ENCODE peak calls at places on chromosomes 3 and 15, in five cellular contexts. One of them, this sample, is unnamed.
A peak's percentile ranks its signal among the peaks of the same experiment; 100 is the strongest.

GRCh38 chr3:170307998-170308398 is 49.5 kb upstream of the SKIL start:
- DNase-seq in mucosa of descending colon: no peak
- DNase-seq in foreskin fibroblast: peak; percentile 50
- DNase-seq in astrocyte: peak; percentile 66
- DNase-seq in IMR-90: peak; percentile 79
- DNase-seq in this sample: no peak

GRCh38 chr15:38996111-38996541 is 431.5 kb upstream of the RASGRP1 start:
- DNase-seq in foreskin fibroblast: peak; percentile 90
- DNase-seq in IMR-90: peak; percentile 90
- DNase-seq in astrocyte: peak; percentile 98
- DNase-seq in mucosa of descending colon: no peak
- DNase-seq in this sample: no peak

GRCh38 chr3:31029756-31030155 is 135.3 kb upstream of the GADL1 start:
- DNase-seq in foreskin fibroblast: no peak
- DNase-seq in IMR-90: no peak
- DNase-seq in mucosa of descending colon: no peak
- DNase-seq in astrocyte: no peak
- DNase-seq in this sample: no peak

GRCh38 chr15:40111888-40112287 is 3.2 kb upstream of the BMF start:
- DNase-seq in mucosa of descending colon: no peak
- DNase-seq in astrocyte: no peak
- DNase-seq in foreskin fibroblast: no peak
- DNase-seq in IMR-90: no peak
- DNase-seq in this sample: no peak

GRCh38 chr15:78640840-78641733 is at the start of gene CHRNB4:
- DNase-seq in foreskin fibroblast: peak; percentile 24
- DNase-seq in astrocyte: peak; percentile 18
- DNase-seq in mucosa of descending colon: peak; percentile 68
- DNase-seq in IMR-90: no peak
- DNase-seq in this sample: peak; percentile 48

GRCh38 chr3:15271785-15272381 is 60.5 kb downstream of the SH3BP5 start:
- DNase-seq in foreskin fibroblast: no peak
- DNase-seq in mucosa of descending colon: peak; percentile 59
- DNase-seq in IMR-90: no peak
- DNase-seq in astrocyte: no peak
- DNase-seq in this sample: no peak

GRCh38 chr3:6861331-6861988 is 545 bp downstream of the GRM7 start:
- DNase-seq in astrocyte: peak; percentile 37
- DNase-seq in foreskin fibroblast: peak; percentile 1
- DNase-seq in IMR-90: no peak
- DNase-seq in mucosa of descending colon: no peak
- DNase-seq in this sample: no peak

GRCh38 chr3:197425485-197426131 is 127.2 kb upstream of the DLG1 start:
- DNase-seq in astrocyte: no peak
- DNase-seq in IMR-90: no peak
- DNase-seq in foreskin fibroblast: no peak
- DNase-seq in mucosa of descending colon: no peak
- DNase-seq in this sample: no peak

GRCh38 chr3:108130705-108131104 is 39.9 kb upstream of the CD47 start:
- DNase-seq in mucosa of descending colon: no peak
- DNase-seq in astrocyte: peak; percentile 53
- DNase-seq in IMR-90: peak; percentile 53
- DNase-seq in foreskin fibroblast: peak; percentile 53
- DNase-seq in this sample: no peak

GRCh38 chr15:31974855-31975421 is 55.4 kb upstream of the CHRNA7 start:
- DNase-seq in mucosa of descending colon: peak; percentile 41
- DNase-seq in astrocyte: no peak
- DNase-seq in foreskin fibroblast: peak; percentile 10
- DNase-seq in IMR-90: peak; percentile 0
- DNase-seq in this sample: peak; percentile 73

GRCh38 chr15:31977812-31978662 is 52.3 kb upstream of the CHRNA7 start:
- DNase-seq in mucosa of descending colon: peak; percentile 80
- DNase-seq in IMR-90: peak; percentile 14
- DNase-seq in astrocyte: no peak
- DNase-seq in foreskin fibroblast: peak; percentile 33
- DNase-seq in this sample: peak; percentile 86

GRCh38 chr15:31977138-31977537 is 53.2 kb upstream of the CHRNA7 start:
- DNase-seq in mucosa of descending colon: no peak
- DNase-seq in foreskin fibroblast: no peak
- DNase-seq in astrocyte: no peak
- DNase-seq in IMR-90: no peak
- DNase-seq in this sample: no peak

GRCh38 chr15:31974154-31974794 is 56.0 kb upstream of the CHRNA7 start:
- DNase-seq in astrocyte: no peak
- DNase-seq in IMR-90: no peak
- DNase-seq in foreskin fibroblast: no peak
- DNase-seq in mucosa of descending colon: no peak
- DNase-seq in this sample: no peak

DNA sequence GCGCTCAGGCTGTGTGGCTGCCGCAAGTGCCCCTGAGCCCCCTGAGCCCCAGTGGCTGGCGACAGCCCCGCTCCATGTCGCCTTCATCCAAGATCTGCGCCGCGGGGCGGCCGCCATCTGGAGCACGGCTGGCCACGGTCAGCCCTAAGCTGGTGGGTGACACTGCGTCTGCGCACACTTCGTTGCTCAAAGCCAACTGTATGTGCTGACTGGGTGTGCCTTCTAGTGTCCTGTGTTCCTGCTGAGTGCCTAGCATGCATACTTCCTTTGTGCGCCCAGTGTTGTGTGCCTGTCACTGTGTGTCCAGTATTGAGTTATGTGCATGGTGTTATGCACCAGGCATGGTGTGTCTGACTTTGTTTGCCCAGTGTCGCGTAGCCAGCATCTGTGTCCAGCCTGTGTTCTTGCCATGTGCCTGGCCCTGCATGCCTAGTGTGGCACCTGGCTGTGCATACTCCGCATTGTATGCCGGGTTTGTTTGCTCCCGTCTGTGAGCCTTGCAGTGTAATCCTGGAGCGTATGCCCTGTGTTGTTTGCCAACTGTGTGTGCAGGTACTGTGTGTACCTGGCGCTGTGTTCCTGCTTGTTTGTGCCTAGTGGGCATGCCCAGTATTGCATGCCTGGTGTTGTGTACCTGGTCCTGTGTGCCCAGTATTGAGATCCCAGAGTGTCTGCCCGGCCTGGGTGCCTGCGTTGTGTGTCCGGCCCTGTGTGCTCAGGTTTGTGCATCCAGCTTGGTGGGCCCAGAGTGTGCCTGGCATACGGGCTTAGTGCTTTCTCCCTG is 54.7 kb upstream of the CHRNA7 start:
- DNase-seq in mucosa of descending colon: peak; percentile 72
- DNase-seq in IMR-90: no peak
- DNase-seq in astrocyte: no peak
- DNase-seq in foreskin fibroblast: peak; percentile 24
- DNase-seq in this sample: no peak
- TF ChIP-seq CTCF in mucosa of descending colon: no peak
- TF ChIP-seq CTCF in IMR-90: no peak
- TF ChIP-seq CTCF in astrocyte: peak; percentile 19
- TF ChIP-seq CTCF in foreskin fibroblast: no peak
- TF ChIP-seq CTCF in this sample: no peak

DNA sequence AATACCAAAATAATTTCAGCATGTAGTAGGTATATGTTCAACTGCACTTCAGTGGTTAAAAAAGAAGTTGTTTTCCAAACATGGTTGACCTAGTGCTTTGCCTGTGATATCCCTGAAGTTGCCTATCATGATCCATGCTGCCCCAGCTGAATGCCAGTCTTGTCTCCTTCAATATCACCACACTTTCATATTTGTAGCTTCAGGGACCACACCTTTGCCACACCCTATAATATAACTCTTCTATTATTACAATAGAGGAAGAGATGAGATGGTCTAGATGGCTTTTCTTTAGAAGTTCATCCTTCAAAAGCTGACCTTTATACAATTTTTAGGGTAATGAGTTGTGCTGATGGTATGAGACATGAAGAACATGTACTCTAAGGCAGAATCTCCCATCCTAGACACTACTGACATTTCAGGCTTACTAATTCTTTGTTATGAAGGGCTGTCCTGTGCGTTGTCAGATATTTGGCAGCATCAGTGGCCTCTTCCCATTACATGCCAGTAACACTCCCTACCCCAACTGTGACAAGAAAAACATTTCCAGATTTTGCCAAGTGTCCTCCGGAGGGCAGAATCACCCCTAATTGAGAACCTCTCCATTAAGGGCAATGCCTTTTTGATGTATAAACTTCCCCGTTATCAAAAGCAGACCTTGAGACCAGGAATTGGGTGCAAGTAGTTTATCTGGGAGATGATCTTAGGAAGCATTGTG is 76.2 kb upstream of the PLCL2 start:
- DNase-seq in mucosa of descending colon: no peak
- DNase-seq in IMR-90: no peak
- DNase-seq in foreskin fibroblast: peak; percentile 57
- DNase-seq in astrocyte: no peak
- DNase-seq in this sample: no peak
- TF ChIP-seq CTCF in mucosa of descending colon: no peak
- TF ChIP-seq CTCF in IMR-90: no peak
- TF ChIP-seq CTCF in foreskin fibroblast: no peak
- TF ChIP-seq CTCF in astrocyte: no peak
- TF ChIP-seq CTCF in this sample: no peak

GRCh38 chr3:88180398-88180999 is 30.7 kb downstream of the C3orf38 start:
- DNase-seq in foreskin fibroblast: peak; percentile 54
- DNase-seq in mucosa of descending colon: no peak
- DNase-seq in IMR-90: peak; percentile 58
- DNase-seq in astrocyte: peak; percentile 37
- DNase-seq in this sample: no peak
- TF ChIP-seq CTCF in foreskin fibroblast: peak; percentile 53
- TF ChIP-seq CTCF in mucosa of descending colon: no peak
- TF ChIP-seq CTCF in IMR-90: peak; percentile 60
- TF ChIP-seq CTCF in astrocyte: peak; percentile 49
- TF ChIP-seq CTCF in this sample: no peak

GRCh38 chr3:84318273-84318809 is 640.4 kb upstream of the CADM2 start:
- DNase-seq in astrocyte: no peak
- DNase-seq in foreskin fibroblast: no peak
- DNase-seq in IMR-90: no peak
- DNase-seq in mucosa of descending colon: no peak
- DNase-seq in this sample: no peak
- TF ChIP-seq CTCF in astrocyte: no peak
- TF ChIP-seq CTCF in foreskin fibroblast: no peak
- TF ChIP-seq CTCF in IMR-90: no peak
- TF ChIP-seq CTCF in mucosa of descending colon: no peak
- TF ChIP-seq CTCF in this sample: no peak

GRCh38 chr3:147843331-147843730 is 434.2 kb downstream of the ZIC1 start:
- DNase-seq in foreskin fibroblast: peak; percentile 11
- DNase-seq in mucosa of descending colon: no peak
- DNase-seq in IMR-90: peak; percentile 1
- DNase-seq in astrocyte: no peak
- DNase-seq in this sample: no peak

GRCh38 chr3:147838650-147839049 is 429.5 kb downstream of the ZIC1 start:
- DNase-seq in IMR-90: peak; percentile 24
- DNase-seq in mucosa of descending colon: no peak
- DNase-seq in foreskin fibroblast: peak; percentile 29
- DNase-seq in astrocyte: no peak
- DNase-seq in this sample: no peak
- TF ChIP-seq CTCF in IMR-90: peak; percentile 37
- TF ChIP-seq CTCF in mucosa of descending colon: no peak
- TF ChIP-seq CTCF in foreskin fibroblast: peak; percentile 16
- TF ChIP-seq CTCF in astrocyte: no peak
- TF ChIP-seq CTCF in this sample: no peak

GRCh38 chr3:78924711-78925110 is 843.1 kb downstream of the ROBO1 start:
- DNase-seq in foreskin fibroblast: no peak
- DNase-seq in astrocyte: no peak
- DNase-seq in mucosa of descending colon: no peak
- DNase-seq in IMR-90: no peak
- DNase-seq in this sample: no peak

GRCh38 chr3:78926523-78926922 is 841.3 kb downstream of the ROBO1 start:
- DNase-seq in astrocyte: no peak
- DNase-seq in mucosa of descending colon: no peak
- DNase-seq in IMR-90: peak; percentile 21
- DNase-seq in foreskin fibroblast: peak; percentile 9
- DNase-seq in this sample: no peak

GRCh38 chr3:78927787-78928186 is 840.0 kb downstream of the ROBO1 start:
- DNase-seq in mucosa of descending colon: no peak
- DNase-seq in astrocyte: no peak
- DNase-seq in foreskin fibroblast: no peak
- DNase-seq in IMR-90: no peak
- DNase-seq in this sample: no peak
- TF ChIP-seq CTCF in mucosa of descending colon: no peak
- TF ChIP-seq CTCF in astrocyte: no peak
- TF ChIP-seq CTCF in foreskin fibroblast: no peak
- TF ChIP-seq CTCF in IMR-90: no peak
- TF ChIP-seq CTCF in this sample: no peak

DNA sequence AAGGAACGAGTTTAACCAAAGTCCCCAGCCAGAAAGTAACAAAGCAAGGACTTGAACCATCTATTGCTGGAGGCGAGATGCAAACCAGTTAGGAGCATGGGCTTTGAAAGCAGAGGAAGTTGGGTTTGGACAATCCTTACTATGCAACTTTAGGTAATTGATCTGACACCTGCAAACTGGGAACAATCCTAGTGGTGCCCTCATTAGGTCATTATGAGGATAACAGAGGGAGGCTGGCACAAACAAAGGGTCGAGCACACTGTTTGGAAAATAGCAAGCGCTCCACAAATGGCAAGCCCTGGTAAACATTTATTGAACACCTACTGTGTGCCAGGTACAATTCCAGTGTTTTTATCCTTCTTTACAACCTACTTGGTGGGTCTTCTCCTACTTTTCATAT is 45.6 kb downstream of the WNT5A start:
- DNase-seq in astrocyte: no peak
- DNase-seq in mucosa of descending colon: no peak
- DNase-seq in IMR-90: no peak
- DNase-seq in foreskin fibroblast: no peak
- DNase-seq in this sample: no peak
- TF ChIP-seq CTCF in astrocyte: no peak
- TF ChIP-seq CTCF in mucosa of descending colon: no peak
- TF ChIP-seq CTCF in IMR-90: no peak
- TF ChIP-seq CTCF in foreskin fibroblast: no peak
- TF ChIP-seq CTCF in this sample: no peak

DNA sequence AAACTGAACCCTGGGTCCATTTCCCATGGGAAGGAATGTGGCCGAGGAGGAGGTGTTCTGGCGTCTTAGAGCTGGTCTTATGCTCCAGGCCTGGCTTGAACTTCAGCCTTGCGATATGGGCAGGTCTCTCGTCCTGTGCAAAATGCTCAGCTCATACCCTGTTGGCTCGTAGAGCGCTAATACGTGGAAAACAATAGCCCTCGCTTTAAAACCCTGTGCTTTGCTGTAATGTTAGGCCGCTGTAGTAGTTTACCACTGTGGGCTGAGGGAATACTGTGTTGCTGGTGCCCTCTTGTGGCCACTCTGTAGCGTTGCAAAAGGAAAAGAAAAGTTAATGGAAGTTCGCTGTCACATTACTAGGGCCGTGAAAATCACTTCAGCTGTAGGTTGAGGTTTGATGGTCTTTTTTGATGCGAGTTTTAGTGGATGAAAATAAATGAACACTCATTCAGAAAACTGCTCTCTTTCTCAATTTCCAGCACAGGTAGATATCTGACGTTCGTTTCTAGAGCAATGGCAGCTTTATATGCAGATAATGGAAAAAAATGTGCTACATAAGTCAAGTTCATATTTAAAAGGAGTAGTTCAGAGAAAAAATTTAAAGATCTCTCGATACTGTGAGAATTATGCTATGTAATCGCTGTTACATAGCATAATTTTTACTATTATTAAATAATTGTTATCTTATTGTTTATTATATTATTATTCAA is 92.9 kb downstream of the MCTP2 start:
- DNase-seq in mucosa of descending colon: peak; percentile 48
- DNase-seq in foreskin fibroblast: peak; percentile 68
- DNase-seq in IMR-90: peak; percentile 65
- DNase-seq in astrocyte: peak; percentile 12
- DNase-seq in this sample: peak; percentile 56
- TF ChIP-seq CTCF in mucosa of descending colon: peak; percentile 64
- TF ChIP-seq CTCF in foreskin fibroblast: peak; percentile 88
- TF ChIP-seq CTCF in IMR-90: peak; percentile 92
- TF ChIP-seq CTCF in astrocyte: peak; percentile 95
- TF ChIP-seq CTCF in this sample: peak; percentile 91